ENCODE peak calls at places on chromosomes 5 and 9, in four cellular contexts. J is CD8-positive, alpha-beta T cell; P is cardiac muscle cell; K is tibial nerve. G is an unnamed sample. For H3K4me1, the result is how much of the 10 kb centered on the place peaks cover.

GRCh38 chr9:14247577-14247976 is 66.4 kb downstream of the NFIB start:
- DNase-seq in J (no peak), P (no peak), K (no peak), G (no peak)

GRCh38 chr5:93359296-93359957 is 221.6 kb downstream of the NR2F1-AS1 start:
- DNase-seq in J (no peak), P (no peak), K (no peak), G (no peak)

GRCh38 chr5:54007822-54008777 is 302.3 kb downstream of the ARL15 start:
- DNase-seq in J (no peak), P (peak), K (no peak), G (no peak)

GRCh38 chr9:79526149-79526672 is 45.6 kb upstream of the TLE4 start:
- DNase-seq in J (no peak), P (no peak), K (no peak), G (no peak)

GRCh38 chr5:57221049-57221568 is 47.2 kb downstream of the GPBP1 start:
- DNase-seq in J (no peak), P (peak), K (no peak), G (no peak)

GRCh38 chr9:125106285-125106893 is 36.9 kb downstream of the SCAI start:
- DNase-seq in J (no peak), P (no peak), K (no peak), G (no peak)

GRCh38 chr5:138668451-138668850 is 84.8 kb upstream of the CTNNA1 start:
- DNase-seq in J (peak), P (peak), K (no peak), G (peak)

GRCh38 chr5:5145651-5146529 is 5.8 kb downstream of the ADAMTS16 start:
- DNase-seq in J (no peak), P (no peak), K (no peak), G (no peak)

GRCh38 chr5:91194861-91195460 is 188.2 kb downstream of the ARRDC3 start:
- DNase-seq in J (no peak), P (no peak), K (no peak), G (no peak)

GRCh38 chr9:89746385-89747116 is 141.7 kb downstream of the GADD45G start:
- DNase-seq in J (no peak), P (no peak), K (no peak), G (peak)

GRCh38 chr9:36818242-36818938 is 215.7 kb downstream of the PAX5 start:
- DNase-seq in J (no peak), P (no peak), K (no peak), G (no peak)

GRCh38 chr9:137374131-137374845 is 48.7 kb downstream of the EXD3 start:
- DNase-seq in J (no peak), P (no peak), K (no peak), G (no peak)

GRCh38 chr5:151144275-151144674 is 13.3 kb downstream of the ANXA6 start:
- DNase-seq in J (no peak), P (no peak), K (no peak), G (no peak)

GRCh38 chr5:91956738-91957137 is 573.6 kb upstream of the ARRDC3 start:
- DNase-seq in J (no peak), P (peak), K (no peak), G (no peak)

GRCh38 chr9:17462869-17463464 is 115.9 kb upstream of the SH3GL2 start:
- DNase-seq in J (no peak), P (peak), K (no peak), G (no peak)

GRCh38 chr9:20570086-20570485 is 52.2 kb downstream of the MLLT3 start:
- DNase-seq in J (no peak), P (no peak), K (no peak), G (no peak)

GRCh38 chr9:126474201-126474765 is 139.4 kb upstream of the LMX1B start:
- DNase-seq in J (no peak), P (no peak), K (no peak), G (no peak)

GRCh38 chr5:77157732-77158532 is 52.5 kb upstream of the PDE8B start:
- DNase-seq in J (no peak), P (no peak), K (no peak), G (no peak)

DNA sequence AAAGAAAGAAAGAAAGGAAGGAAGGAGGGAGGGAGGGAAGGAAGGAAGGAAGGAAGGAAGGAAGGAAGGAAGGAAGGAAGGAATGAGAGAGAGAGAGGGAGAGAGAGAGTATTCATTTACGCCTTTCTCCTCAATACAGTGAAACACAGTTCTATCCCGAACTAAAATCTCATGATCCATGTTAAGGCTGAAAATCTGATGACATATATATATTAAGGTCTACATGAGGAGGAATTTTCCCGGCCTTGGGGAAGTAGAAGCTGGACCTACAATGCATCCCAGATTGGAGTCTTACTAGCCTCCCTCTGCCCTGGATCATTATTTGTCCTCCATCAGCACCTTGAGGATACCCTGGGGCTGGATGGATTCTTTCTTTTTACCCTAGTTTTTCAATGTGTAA is 95.1 kb upstream of the DAPK1 start:
- DNase-seq in J (no peak), P (no peak), K (no peak), G (no peak)
- H3K4me1 ChIP-seq in J (under half), P (under half), K (under half), G (under half)

GRCh38 chr5:2132497-2132847 is 249.7 kb upstream of the IRX4 start:
- DNase-seq in J (peak), P (no peak), K (no peak), G (no peak)

GRCh38 chr5:2129581-2130272 is 247.0 kb upstream of the IRX4 start:
- DNase-seq in J (peak), P (peak), K (no peak), G (no peak)

GRCh38 chr5:2131826-2132496 is 249.2 kb upstream of the IRX4 start:
- DNase-seq in J (peak), P (no peak), K (no peak), G (no peak)

GRCh38 chr5:2130361-2130760 is 247.6 kb upstream of the IRX4 start:
- DNase-seq in J (peak), P (peak), K (no peak), G (no peak)

DNA sequence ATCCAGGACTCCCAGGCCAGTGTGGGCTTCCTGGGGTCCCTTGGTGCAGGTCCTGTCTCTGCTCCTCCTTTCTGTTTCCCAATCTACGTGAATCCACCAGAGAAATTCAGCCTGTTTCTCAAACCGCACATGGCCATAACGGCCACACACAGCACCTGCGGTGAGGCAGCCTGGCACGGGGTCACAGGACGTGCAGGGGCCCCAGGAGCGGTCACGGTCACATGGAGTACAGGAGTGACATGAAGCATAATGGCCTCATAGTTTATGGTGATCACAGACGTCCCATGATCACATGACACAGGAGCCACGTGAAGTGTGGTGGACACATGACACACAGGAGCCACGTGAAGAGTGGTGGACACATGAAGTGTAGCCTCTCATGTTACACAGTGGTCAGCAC is 248.5 kb upstream of the IRX4 start:
- DNase-seq in J (peak), P (no peak), K (no peak), G (no peak)
- TF ChIP-seq CTCF in J (no peak), P (no peak), K (no peak), G (no peak)

DNA sequence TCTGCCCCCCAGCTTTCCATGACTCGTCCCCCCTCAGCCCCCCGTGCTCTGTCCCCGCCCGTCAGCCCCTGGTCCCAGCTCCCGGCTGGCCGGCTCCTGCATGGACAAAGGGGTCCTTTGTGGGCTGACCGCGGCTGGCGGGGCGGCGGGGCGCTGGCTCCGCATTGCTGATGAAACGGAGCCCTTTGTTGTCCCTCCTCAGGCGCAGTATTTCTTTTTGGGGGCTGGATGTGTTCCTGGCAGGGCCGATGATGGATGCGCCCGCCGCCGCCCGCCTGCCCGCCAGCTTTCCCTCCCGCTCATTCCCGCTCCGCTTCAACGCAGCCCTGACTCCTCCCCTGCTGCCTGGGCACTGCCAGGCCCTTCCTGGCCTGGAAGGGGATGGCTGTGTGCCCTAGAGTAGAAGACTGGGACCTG is 28.8 kb downstream of the CXXC5 start:
- DNase-seq in J (no peak), P (no peak), K (no peak), G (no peak)
- H3K4me1 ChIP-seq in J (under half), P (under half), K (half or more), G (half or more)

DNA sequence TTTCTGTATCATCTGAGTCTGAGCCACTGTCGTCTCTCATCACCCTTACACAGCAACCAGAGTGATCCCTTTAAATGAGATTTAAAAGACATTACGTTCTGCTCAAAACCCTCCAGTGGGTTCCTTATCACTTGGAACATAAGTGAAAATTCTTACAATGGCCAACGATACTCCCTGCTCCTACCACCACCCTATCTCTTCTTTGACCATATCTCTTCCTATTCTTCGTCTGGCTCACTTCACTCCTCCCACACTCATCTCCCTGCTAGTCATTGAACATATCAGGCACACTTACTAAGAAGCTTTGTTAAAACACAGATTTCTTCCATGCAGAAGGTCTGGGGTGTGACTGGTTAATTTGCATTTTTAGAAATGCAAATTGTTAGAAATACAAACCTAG is 166.6 kb upstream of the CD180 start:
- DNase-seq in J (no peak), P (no peak), K (no peak), G (no peak)
- TF ChIP-seq CTCF in J (no peak), P (no peak), K (no peak), G (no peak)

G was measured in heart left ventricle.